ENCODE peak calls at places on chromosomes 6 and 20, in five cellular contexts. L, F, S, I and G are unnamed samples.

GRCh38 chr20:48759631-48760245 is 68.1 kb downstream of the PREX1 start:
- DNase-seq in L (no peak), F (no peak), S (no peak), I (no peak), G (no peak)

GRCh38 chr6:41602422-41602743 is 35.9 kb upstream of the MDFI start:
- DNase-seq in L (no peak), F (no peak), S (no peak), I (no peak), G (no peak)

GRCh38 chr6:111492499-111492898 is 9.5 kb upstream of the REV3L start:
- DNase-seq in L (no peak), F (no peak), S (no peak), I (no peak), G (no peak)

GRCh38 chr6:14263881-14264424 is 146.4 kb downstream of the CD83 start:
- DNase-seq in L (no peak), F (no peak), S (no peak), I (no peak), G (no peak)

GRCh38 chr6:435442-436307 is 44.1 kb downstream of the IRF4 start:
- DNase-seq in L (no peak), F (no peak), S (no peak), I (no peak), G (no peak)

GRCh38 chr20:7770046-7770445 is 170.2 kb downstream of the HAO1 start:
- DNase-seq in L (no peak), F (no peak), S (no peak), I (no peak), G (no peak)

GRCh38 chr6:134315974-134316391 is 1.9 kb downstream of the SGK1 start:
- DNase-seq in L (no peak), F (no peak), S (no peak), I (no peak), G (no peak)

GRCh38 chr6:29647927-29648642 is 8.8 kb upstream of the MOG start:
- DNase-seq in L (no peak), F (peak), S (no peak), I (peak), G (no peak)

GRCh38 chr20:63969851-63970713 is at the start of gene ZNF512B:
- DNase-seq in L (peak), F (no peak), S (peak), I (peak), G (peak)

GRCh38 chr6:142913511-142914047 is 31.4 kb downstream of the HIVEP2 start:
- DNase-seq in L (peak), F (no peak), S (no peak), I (no peak), G (no peak)

GRCh38 chr20:53815509-53815908 is 221.9 kb upstream of the ZNF217 start:
- DNase-seq in L (no peak), F (no peak), S (no peak), I (no peak), G (no peak)

GRCh38 chr20:8355453-8355852 is 223.4 kb downstream of the PLCB1 start:
- DNase-seq in L (no peak), F (no peak), S (no peak), I (no peak), G (no peak)

GRCh38 chr6:75568965-75569364 is 32.7 kb upstream of the SENP6 start:
- DNase-seq in L (no peak), F (no peak), S (no peak), I (no peak), G (no peak)

GRCh38 chr6:161273356-161273751 is 507 bp downstream of the AGPAT4 start:
- DNase-seq in L (peak), F (no peak), S (no peak), I (peak), G (no peak)

GRCh38 chr6:166931426-166931970 is 24.9 kb downstream of the RNASET2 start:
- DNase-seq in L (no peak), F (no peak), S (no peak), I (no peak), G (no peak)

GRCh38 chr20:44961868-44962267 is 1.7 kb upstream of the TOMM34 start:
- DNase-seq in L (no peak), F (no peak), S (no peak), I (peak), G (peak)

GRCh38 chr6:114304304-114304887 is 38.4 kb downstream of the HS3ST5 start:
- DNase-seq in L (no peak), F (no peak), S (no peak), I (peak), G (no peak)

GRCh38 chr20:64041040-64041780 is 5.2 kb downstream of the C20orf204 start:
- DNase-seq in L (no peak), F (no peak), S (no peak), I (no peak), G (no peak)

GRCh38 chr6:132131777-132132176 is 180.6 kb upstream of the CCN2 start:
- DNase-seq in L (no peak), F (peak), S (no peak), I (peak), G (peak)

GRCh38 chr20:53857723-53858236 is 212.6 kb downstream of the BCAS1 start:
- DNase-seq in L (no peak), F (no peak), S (no peak), I (no peak), G (no peak)

GRCh38 chr6:40387871-40388264 is 199.3 kb downstream of the LRFN2 start:
- DNase-seq in L (no peak), F (no peak), S (no peak), I (no peak), G (no peak)

GRCh38 chr6:132813173-132813856 is 1.1 kb upstream of the RPS12 start:
- DNase-seq in L (peak), F (no peak), S (peak), I (no peak), G (peak)

GRCh38 chr20:50478162-50479036 is 31.8 kb upstream of the PTPN1 start:
- DNase-seq in L (peak), F (no peak), S (peak), I (peak), G (peak)

GRCh38 chr6:77829736-77830135 is 176.9 kb downstream of the MEI4 start:
- DNase-seq in L (no peak), F (no peak), S (no peak), I (no peak), G (no peak)

GRCh38 chr20:9590189-9590588 is 75.8 kb downstream of the LAMP5 start:
- DNase-seq in L (no peak), F (peak), S (no peak), I (no peak), G (peak)

GRCh38 chr6:125099211-125100017 is 54.2 kb upstream of the TPD52L1 start:
- DNase-seq in L (no peak), F (peak), S (peak), I (peak), G (peak)

GRCh38 chr6:7146079-7146828 is 38.5 kb downstream of the RREB1 start:
- DNase-seq in L (no peak), F (no peak), S (no peak), I (peak), G (peak)

GRCh38 chr6:139271056-139271455 is 20.7 kb downstream of the TXLNB start:
- DNase-seq in L (no peak), F (no peak), S (no peak), I (no peak), G (no peak)

GRCh38 chr6:70130865-70131264 is 172.0 kb downstream of the COL9A1 start:
- DNase-seq in L (no peak), F (no peak), S (no peak), I (no peak), G (no peak)

GRCh38 chr6:136550330-136551071 is at the start of gene MAP7:
- DNase-seq in L (peak), F (no peak), S (peak), I (peak), G (peak)

GRCh38 chr6:40376113-40376650 is 211.0 kb downstream of the LRFN2 start:
- DNase-seq in L (no peak), F (no peak), S (no peak), I (no peak), G (no peak)

GRCh38 chr20:48875233-48875913 is 46.1 kb upstream of the ARFGEF2 start:
- DNase-seq in L (no peak), F (no peak), S (no peak), I (no peak), G (no peak)

GRCh38 chr6:15254074-15254975 is 8.5 kb downstream of the JARID2 start:
- DNase-seq in L (no peak), F (no peak), S (no peak), I (no peak), G (peak)

GRCh38 chr20:51383891-51384510 is 158.5 kb downstream of the NFATC2 start:
- DNase-seq in L (no peak), F (no peak), S (no peak), I (peak), G (no peak)

GRCh38 chr6:111743859-111744692 is 129.2 kb downstream of the FYN start:
- DNase-seq in L (no peak), F (no peak), S (no peak), I (peak), G (no peak)

GRCh38 chr20:36830791-36831691 is 44.9 kb upstream of the TLDC2 start:
- DNase-seq in L (no peak), F (no peak), S (no peak), I (peak), G (peak)

GRCh38 chr6:38271081-38271480 is 368.6 kb downstream of the BTBD9 start:
- DNase-seq in L (no peak), F (no peak), S (no peak), I (peak), G (peak)

GRCh38 chr6:16688984-16689636 is 72.2 kb downstream of the ATXN1 start:
- DNase-seq in L (no peak), F (peak), S (no peak), I (peak), G (peak)